ENCODE peak calls at places on chromosomes 2 and 18, in seven cellular contexts. N is CD4-positive, alpha-beta T cell; L is hepatocyte; O is GM13976; T is psoas muscle; G is WTC11; Y is fibroblast of lung. Q is an unnamed sample.

GRCh38 chr2:222882484-222882928 is 21.7 kb downstream of the ACSL3 start:
- DNase-seq in N (no peak), L (no peak), O (no peak), T (peak; percentile 58), G (no peak), Y (no peak), Q (no peak)

GRCh38 chr2:198017068-198017467 is 212.7 kb downstream of the PLCL1 start:
- DNase-seq in N (no peak), L (no peak), O (no peak), T (no peak), G (no peak), Y (no peak), Q (no peak)

GRCh38 chr2:134558208-134558890 is 160.5 kb downstream of the TMEM163 start:
- DNase-seq in N (no peak), L (no peak), O (no peak), T (no peak), G (no peak), Y (no peak), Q (no peak)

GRCh38 chr2:85421706-85422457 is 3.4 kb downstream of the SH2D6 start:
- DNase-seq in N (no peak), L (no peak), O (no peak), T (no peak), G (no peak), Y (no peak), Q (no peak)

GRCh38 chr2:203797363-203798111 is 70.0 kb upstream of the CTLA4 start:
- DNase-seq in N (no peak), L (no peak), O (no peak), T (no peak), G (no peak), Y (no peak), Q (no peak)

GRCh38 chr18:55934801-55935200 is 346.8 kb upstream of the TCF4 start:
- DNase-seq in N (no peak), L (no peak), O (no peak), T (no peak), G (no peak), Y (no peak), Q (no peak)

GRCh38 chr2:11629851-11630250 is 40.1 kb downstream of the NTSR2 start:
- DNase-seq in N (no peak), L (no peak), O (no peak), T (no peak), G (no peak), Y (no peak), Q (no peak)

GRCh38 chr18:71105078-71105819 is 816.4 kb downstream of the SOCS6 start:
- DNase-seq in N (no peak), L (no peak), O (no peak), T (peak; percentile 12), G (no peak), Y (peak; percentile 47), Q (no peak)

GRCh38 chr2:97983698-97984097 is 12.1 kb downstream of the TMEM131 start:
- DNase-seq in N (no peak), L (peak; percentile 32), O (no peak), T (no peak), G (no peak), Y (no peak), Q (no peak)

GRCh38 chr2:13558368-13558767 is 841.6 kb downstream of the TRIB2 start:
- DNase-seq in N (no peak), L (peak; percentile 50), O (no peak), T (no peak), G (no peak), Y (peak; percentile 76), Q (no peak)

GRCh38 chr2:238269741-238270140 is 18.7 kb downstream of the PER2 start:
- DNase-seq in N (no peak), L (no peak), O (no peak), T (no peak), G (no peak), Y (no peak), Q (no peak)

GRCh38 chr2:46650556-46651001 is 171.2 kb downstream of the TMEM247 start:
- DNase-seq in N (peak; percentile 45), L (peak; percentile 93), O (peak; percentile 63), T (no peak), G (peak; percentile 75), Y (peak; percentile 90), Q (peak; percentile 30)

GRCh38 chr18:2083691-2084090 is 487.6 kb downstream of the METTL4 start:
- DNase-seq in N (no peak), L (peak; percentile 41), O (no peak), T (no peak), G (peak; percentile 35), Y (no peak), Q (no peak)

GRCh38 chr2:177547772-177548171 is 155.2 kb downstream of the AGPS start:
- DNase-seq in N (no peak), L (no peak), O (no peak), T (no peak), G (no peak), Y (no peak), Q (no peak)

GRCh38 chr2:67873916-67874315 is 188.9 kb downstream of the C1D start:
- DNase-seq in N (no peak), L (no peak), O (no peak), T (no peak), G (no peak), Y (no peak), Q (no peak)

GRCh38 chr18:57621252-57621607 is 406 bp downstream of the NARS1 start:
- DNase-seq in N (no peak), L (no peak), O (peak; percentile 49), T (no peak), G (no peak), Y (no peak), Q (no peak)

GRCh38 chr2:176936410-176936809 is 276.2 kb upstream of the HNRNPA3 start:
- DNase-seq in N (no peak), L (no peak), O (no peak), T (no peak), G (no peak), Y (no peak), Q (no peak)

GRCh38 chr2:161979490-161979889 is 94.5 kb downstream of the DPP4 start:
- DNase-seq in N (no peak), L (no peak), O (no peak), T (no peak), G (no peak), Y (no peak), Q (no peak)

GRCh38 chr2:36807223-36807886 is 110.8 kb downstream of the VIT start:
- DNase-seq in N (no peak), L (no peak), O (no peak), T (no peak), G (no peak), Y (no peak), Q (no peak)

GRCh38 chr18:80023173-80023572 is 11.1 kb upstream of the RBFA start:
- DNase-seq in N (no peak), L (no peak), O (no peak), T (no peak), G (peak; percentile 58), Y (no peak), Q (no peak)
- TF ChIP-seq CTCF in N (no peak), L (peak; percentile 17), O (peak; percentile 16), T (no peak), G (peak; percentile 73), Y (peak; percentile 15), Q (peak; percentile 56)

GRCh38 chr2:5697554-5697953 is 5.4 kb downstream of the SOX11 start:
- DNase-seq in N (no peak), L (no peak), O (no peak), T (no peak), G (no peak), Y (no peak), Q (no peak)

GRCh38 chr2:5698171-5698570 is 6.0 kb downstream of the SOX11 start:
- DNase-seq in N (no peak), L (no peak), O (no peak), T (no peak), G (no peak), Y (no peak), Q (no peak)

GRCh38 chr2:5695641-5696350 is 3.6 kb downstream of the SOX11 start:
- DNase-seq in N (no peak), L (peak; percentile 60), O (no peak), T (no peak), G (peak; percentile 34), Y (peak; percentile 73), Q (no peak)

GRCh38 chr2:5696741-5697521 is 4.7 kb downstream of the SOX11 start:
- DNase-seq in N (no peak), L (peak; percentile 80), O (no peak), T (peak; percentile 42), G (peak; percentile 42), Y (peak; percentile 76), Q (peak; percentile 70)

DNA sequence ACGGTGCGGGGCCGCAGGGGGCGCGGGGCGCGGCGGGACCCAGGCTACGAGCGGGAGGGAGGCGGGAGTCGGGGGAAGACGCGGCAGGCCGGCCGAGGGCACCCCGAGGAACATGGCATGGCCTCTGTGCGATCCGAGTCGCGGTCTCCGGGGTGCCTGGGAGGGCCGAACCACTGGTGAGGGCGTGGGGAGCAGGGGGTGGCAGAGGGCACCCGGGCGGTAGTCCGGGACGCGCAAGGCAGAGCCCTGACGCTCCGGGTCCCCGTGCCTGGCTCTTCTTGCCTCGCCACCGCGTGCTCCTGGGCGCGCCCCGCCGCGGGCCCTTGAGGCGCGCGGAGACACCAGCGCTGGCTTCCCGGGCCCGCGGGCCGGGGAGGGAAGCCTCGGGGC is 4.2 kb downstream of the SOX11 start:
- DNase-seq in N (no peak), L (no peak), O (no peak), T (peak; percentile 46), G (peak; percentile 29), Y (peak; percentile 36), Q (no peak)
- TF ChIP-seq CTCF in N (no peak), L (no peak), O (no peak), T (no peak), G (no peak), Y (no peak), Q (no peak)

DNA sequence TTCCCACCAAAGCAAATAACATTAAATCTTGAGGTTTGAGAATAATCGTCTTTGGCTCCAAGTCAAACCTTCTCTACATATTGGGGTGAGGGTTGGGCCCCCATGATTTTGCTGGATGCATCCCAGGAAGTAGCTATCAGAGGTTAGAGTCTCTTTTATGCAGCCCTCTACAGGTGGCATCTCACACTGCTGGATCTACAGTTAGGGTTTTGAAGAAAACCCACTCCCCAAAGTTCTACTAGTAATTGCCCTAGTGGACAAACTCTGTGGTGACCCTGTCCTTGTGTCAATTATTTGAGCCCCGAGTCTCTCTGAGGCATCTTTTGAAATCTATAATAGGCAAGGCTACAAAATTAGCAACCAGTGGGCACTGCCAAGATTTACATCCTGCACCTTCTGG is 15.0 kb upstream of the REG1A start:
- DNase-seq in N (no peak), L (no peak), O (no peak), T (no peak), G (no peak), Y (no peak), Q (no peak)
- TF ChIP-seq CTCF in N (no peak), L (no peak), O (no peak), T (no peak), G (no peak), Y (no peak), Q (peak; percentile 28)

DNA sequence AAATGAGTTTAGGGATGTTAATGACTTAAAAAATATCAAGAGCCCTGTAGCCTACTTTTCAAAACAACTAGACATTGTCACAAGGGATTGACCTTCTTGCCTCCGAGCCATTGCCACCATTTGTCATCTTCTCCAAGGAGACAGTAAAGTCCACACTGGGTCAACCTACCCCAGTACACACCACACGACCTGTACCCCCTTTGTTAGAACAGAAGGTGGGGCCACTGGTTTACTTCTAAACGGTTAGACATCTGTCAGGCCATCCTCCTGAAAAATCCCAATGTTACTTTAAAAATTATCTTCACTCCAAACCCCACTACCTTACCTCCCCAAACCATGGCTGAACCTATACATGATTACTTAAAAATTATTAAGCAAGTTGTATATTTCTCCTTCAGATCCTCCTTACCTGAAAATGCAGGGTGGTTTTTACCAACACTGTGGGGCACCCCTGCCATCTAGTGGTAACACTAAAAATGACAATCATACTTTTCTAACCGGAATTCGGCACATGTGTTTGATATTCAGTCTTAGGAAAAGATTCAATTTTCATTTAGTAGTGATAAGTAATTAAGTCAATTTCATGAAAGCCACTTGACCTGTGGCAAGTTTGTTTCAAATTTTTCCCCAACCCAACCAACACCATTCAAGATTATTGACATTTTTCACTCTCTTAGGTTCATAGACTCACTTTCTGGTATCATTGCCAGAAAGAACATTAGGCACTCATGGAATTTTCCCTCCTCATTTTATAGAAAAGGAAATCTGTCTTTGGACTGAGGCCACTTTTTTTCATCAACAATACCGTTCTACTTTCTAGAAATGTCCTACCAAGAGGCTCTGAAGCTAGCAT is 265.3 kb upstream of the PKDCC start:
- DNase-seq in N (no peak), L (peak; percentile 61), O (peak; percentile 34), T (no peak), G (no peak), Y (peak; percentile 44), Q (no peak)
- TF ChIP-seq CTCF in N (peak; percentile 85), L (peak; percentile 89), O (peak; percentile 42), T (peak; percentile 84), G (peak; percentile 83), Y (peak; percentile 83), Q (peak; percentile 91)

Q was measured in mesothelial cell of epicardium.